ENCODE peak calls at places on chromosome 2, in six cellular contexts. Q is K562, T is GM12878, S is HepG2, M is SK-N-SH, B is H1. Y is an unnamed sample. For H3K27me3, the result is how much of the 10 kb centered on the place peaks cover.

GRCh38 chr2:98883780-98884211 is 52.2 kb downstream of the CRACDL start:
- DNase-seq in Q (no peak), T (no peak), S (no peak), M (no peak), B (no peak), Y (no peak)

GRCh38 chr2:36967236-36967876 is 1.0 kb upstream of the STRN start:
- DNase-seq in Q (peak), T (no peak), S (peak), M (peak), B (no peak), Y (no peak)

GRCh38 chr2:108895188-108895587 is 93.8 kb downstream of the EDAR start:
- DNase-seq in Q (no peak), T (no peak), S (no peak), M (no peak), B (no peak), Y (no peak)

GRCh38 chr2:165827921-165828276 is 33.9 kb upstream of the GALNT3 start:
- DNase-seq in Q (no peak), T (no peak), S (no peak), M (no peak), B (no peak), Y (no peak)

GRCh38 chr2:108583903-108584520 is 49.7 kb downstream of the LIMS1 start:
- DNase-seq in Q (peak), T (no peak), S (peak), M (peak), B (no peak), Y (no peak)

GRCh38 chr2:190318931-190319556 is 582 bp downstream of the HIBCH start:
- DNase-seq in Q (peak), T (no peak), S (no peak), M (peak), B (no peak), Y (peak)

GRCh38 chr2:199596549-199596948 is 138.8 kb upstream of the SATB2 start:
- DNase-seq in Q (peak), T (no peak), S (peak), M (no peak), B (no peak), Y (no peak)

GRCh38 chr2:41836944-41837343 is 210.9 kb upstream of the PKDCC start:
- DNase-seq in Q (peak), T (no peak), S (no peak), M (no peak), B (peak), Y (no peak)

GRCh38 chr2:37877457-37878315 is 47.4 kb upstream of the RMDN2 start:
- DNase-seq in Q (peak), T (no peak), S (peak), M (peak), B (no peak), Y (peak)

GRCh38 chr2:43217228-43218220 is 8.9 kb downstream of the ZFP36L2 start:
- DNase-seq in Q (no peak), T (no peak), S (no peak), M (no peak), B (peak), Y (no peak)

GRCh38 chr2:170974304-170974993 is 45.4 kb downstream of the GORASP2 start:
- DNase-seq in Q (no peak), T (no peak), S (peak), M (no peak), B (no peak), Y (no peak)

GRCh38 chr2:44267269-44268258 is 7.7 kb upstream of the SLC3A1 start:
- DNase-seq in Q (no peak), T (no peak), S (no peak), M (no peak), B (no peak), Y (no peak)

GRCh38 chr2:99420031-99420430 is 69.8 kb downstream of the REV1 start:
- DNase-seq in Q (no peak), T (no peak), S (no peak), M (no peak), B (no peak), Y (no peak)

GRCh38 chr2:73851274-73851673 is 22.5 kb downstream of the STAMBP start:
- DNase-seq in Q (peak), T (no peak), S (no peak), M (no peak), B (no peak), Y (no peak)

GRCh38 chr2:210459925-210460862 is 16.4 kb downstream of the LANCL1 start:
- DNase-seq in Q (no peak), T (no peak), S (no peak), M (no peak), B (no peak), Y (no peak)

GRCh38 chr2:97673187-97673914 is 3.8 kb downstream of the C2orf92 start:
- DNase-seq in Q (peak), T (no peak), S (no peak), M (no peak), B (no peak), Y (no peak)

GRCh38 chr2:127628767-127629614 is 17.0 kb upstream of the GPR17 start:
- DNase-seq in Q (no peak), T (no peak), S (no peak), M (no peak), B (no peak), Y (no peak)

GRCh38 chr2:218956039-218956438 is 3.4 kb upstream of the CDK5R2 start:
- DNase-seq in Q (no peak), T (no peak), S (no peak), M (no peak), B (no peak), Y (no peak)
- H3K27me3 ChIP-seq in Q (under half), T (under half), S (half or more), M (under half), B (under half), Y (under half)

DNA sequence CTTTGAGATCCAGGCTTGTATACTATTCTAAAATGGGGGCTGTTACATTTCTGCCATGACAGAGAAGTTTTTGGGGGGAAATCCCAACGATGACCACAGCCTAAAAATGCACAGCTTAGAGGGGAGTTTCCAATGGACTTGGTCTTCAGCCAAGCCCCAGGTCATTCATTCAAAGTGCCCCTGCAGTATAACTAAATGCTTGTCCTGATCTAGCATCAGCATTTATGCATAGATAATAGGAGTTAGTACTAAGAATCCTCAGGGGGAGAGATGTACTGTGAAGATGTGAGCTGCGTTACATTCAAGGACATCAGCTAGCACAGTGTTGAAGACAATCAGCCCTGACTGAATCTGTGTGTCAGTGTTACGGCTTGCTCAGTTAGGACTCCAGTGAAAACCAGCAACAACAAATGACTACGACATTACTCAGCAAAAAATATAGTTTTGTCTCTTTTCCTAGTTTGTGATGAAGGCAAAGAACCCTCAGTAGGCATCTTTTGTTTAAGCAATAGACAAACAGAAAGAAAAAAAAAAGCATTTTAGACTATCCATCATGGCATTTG is 160.9 kb downstream of the ZEB2 start:
- DNase-seq in Q (peak), T (peak), S (no peak), M (no peak), B (no peak), Y (no peak)
- TF ChIP-seq GABPA in Q (no peak), T (no peak), S (no peak), M (no peak), B (no peak), Y (no peak)

GRCh38 chr2:200618590-200619021 is 32.8 kb downstream of the AOX1 start:
- DNase-seq in Q (peak), T (no peak), S (no peak), M (peak), B (no peak), Y (no peak)
- TF ChIP-seq CTCF in Q (peak), T (no peak), S (peak), M (peak), B (no peak), Y (no peak)

GRCh38 chr2:219010162-219010756 is 17.0 kb upstream of the CRYBA2 start:
- DNase-seq in Q (peak), T (no peak), S (peak), M (peak), B (no peak), Y (no peak)
- H3K27me3 ChIP-seq in Q (under half), T (under half), S (half or more), M (under half), B (under half), Y (under half)